ENCODE peak calls at places on chromosomes 6 and 20, in eight cellular contexts. X, Y, B, H, T, F, G and A are unnamed samples.
A peak's percentile ranks its signal among the peaks of the same experiment; 100 is the strongest.

GRCh38 chr6:151502499-151502898 is 8.7 kb downstream of the CCDC170 start:
- DNase-seq in G (no peak), T (peak; percentile 37), Y (no peak), X (no peak), F (peak; percentile 22), H (no peak), B (peak; percentile 50), A (no peak)

GRCh38 chr6:153001767-153002612 is 519 bp downstream of the MTRF1L start:
- DNase-seq in G (no peak), Y (no peak), B (peak; percentile 52), T (peak; percentile 47), H (no peak), F (no peak), X (no peak), A (no peak)

GRCh38 chr6:157954150-157955117 is 27.2 kb upstream of the SYNJ2 start:
- DNase-seq in B (no peak), H (peak; percentile 66), F (no peak), G (no peak), Y (no peak), T (peak; percentile 36), X (no peak), A (peak; percentile 55)

GRCh38 chr20:49608752-49609670 is 41.1 kb upstream of the PTGIS start:
- DNase-seq in F (peak; percentile 33), G (peak; percentile 83), T (peak; percentile 82), B (peak; percentile 37), H (peak; percentile 83), X (peak; percentile 68), Y (no peak), A (peak; percentile 70)

GRCh38 chr6:44177691-44178423 is 19.2 kb downstream of the CAPN11 start:
- DNase-seq in Y (peak; percentile 53), H (no peak), T (peak; percentile 39), G (peak; percentile 93), B (peak; percentile 37), F (no peak), X (peak; percentile 85), A (peak; percentile 91)

GRCh38 chr20:11585752-11586352 is 331.8 kb upstream of the BTBD3 start:
- DNase-seq in B (peak; percentile 12), G (no peak), F (peak; percentile 23), X (no peak), H (no peak), Y (no peak), T (peak; percentile 45), A (no peak)

GRCh38 chr6:129709451-129709908 is 497 bp downstream of the ARHGAP18 start:
- DNase-seq in F (no peak), H (no peak), B (peak; percentile 60), G (peak; percentile 61), X (peak; percentile 34), T (peak; percentile 90), Y (peak; percentile 36), A (no peak)

GRCh38 chr20:64101731-64102621 is 5.4 kb downstream of the NPBWR2 start:
- DNase-seq in F (no peak), H (peak; percentile 74), Y (no peak), X (peak; percentile 49), G (no peak), B (no peak), T (peak; percentile 43), A (peak; percentile 56)

GRCh38 chr6:37298958-37299357 is 41.0 kb upstream of the TMEM217 start:
- DNase-seq in H (no peak), G (no peak), X (no peak), Y (no peak), F (no peak), B (no peak), T (no peak), A (no peak)

GRCh38 chr6:11263185-11263817 is 30.8 kb upstream of the NEDD9 start:
- DNase-seq in B (peak; percentile 88), X (peak; percentile 74), G (peak; percentile 87), Y (peak; percentile 74), H (no peak), T (peak; percentile 29), F (no peak), A (peak; percentile 81)

GRCh38 chr6:93784794-93785757 is 365.7 kb upstream of the EPHA7 start:
- DNase-seq in Y (peak; percentile 24), F (no peak), B (peak; percentile 87), H (no peak), X (no peak), T (peak; percentile 48), G (no peak), A (no peak)

GRCh38 chr6:167748458-167749379 is 78.0 kb upstream of the AFDN start:
- DNase-seq in B (peak; percentile 76), Y (no peak), T (no peak), G (no peak), H (no peak), X (no peak), F (no peak), A (no peak)

GRCh38 chr6:19231878-19232519 is 605.2 kb upstream of the ID4 start:
- DNase-seq in T (no peak), F (no peak), H (no peak), B (no peak), Y (no peak), G (no peak), X (no peak), A (no peak)

GRCh38 chr6:79802657-79803310 is 144.6 kb downstream of the ELOVL4 start:
- DNase-seq in G (no peak), T (no peak), H (no peak), X (no peak), F (no peak), B (no peak), Y (no peak), A (no peak)

GRCh38 chr6:122869437-122870024 is 80.5 kb downstream of the SMPDL3A start:
- DNase-seq in G (no peak), Y (no peak), T (peak; percentile 63), X (no peak), F (peak; percentile 43), B (peak; percentile 60), H (peak; percentile 50), A (no peak)

GRCh38 chr20:21571841-21572690 is 58.2 kb upstream of the NKX2-2 start:
- DNase-seq in Y (no peak), H (no peak), F (no peak), X (no peak), T (peak; percentile 48), B (peak; percentile 1), G (no peak), A (no peak)

GRCh38 chr6:157442296-157442695 is 61.3 kb downstream of the ZDHHC14 start:
- DNase-seq in B (peak; percentile 66), F (no peak), T (peak; percentile 47), Y (no peak), H (no peak), G (no peak), X (no peak), A (no peak)

GRCh38 chr6:624979-625378 is 31.9 kb downstream of the HUS1B start:
- DNase-seq in Y (no peak), G (no peak), B (peak; percentile 68), X (no peak), F (no peak), H (no peak), T (peak; percentile 42), A (no peak)

GRCh38 chr20:50569864-50570836 is 60.0 kb downstream of the PTPN1 start:
- DNase-seq in G (no peak), F (peak; percentile 15), Y (no peak), X (no peak), H (peak; percentile 61), T (peak; percentile 31), B (peak; percentile 61), A (no peak)

GRCh38 chr20:43761396-43762340 is 34.9 kb upstream of the GTSF1L start:
- DNase-seq in B (peak; percentile 81), T (no peak), Y (no peak), H (no peak), F (no peak), G (no peak), X (no peak), A (no peak)

GRCh38 chr20:7497985-7498384 is 442.3 kb downstream of the HAO1 start:
- DNase-seq in Y (no peak), B (peak; percentile 61), X (no peak), F (no peak), G (no peak), H (no peak), T (no peak), A (no peak)

GRCh38 chr20:29298759-29299613 is 1958.5 kb upstream of the DEFB115 start:
- DNase-seq in F (no peak), Y (no peak), B (no peak), H (no peak), T (no peak), X (no peak), G (no peak), A (no peak)
- H3K9me3 ChIP-seq in F (no peaks in the 10 kb centered on the region), Y (no peaks in the 10 kb centered on the region), B (no peaks in the 10 kb centered on the region), H (peaks cover 46% of the 10 kb centered on the region), T (no peaks in the 10 kb centered on the region), X (no peaks in the 10 kb centered on the region), G (no peaks in the 10 kb centered on the region), A (peaks cover 1% of the 10 kb centered on the region)

GRCh38 chr20:59561228-59561605 is 43.1 kb upstream of the PHACTR3 start:
- DNase-seq in G (no peak), X (no peak), F (no peak), T (no peak), B (no peak), H (no peak), Y (no peak), A (no peak)
- H3K9me3 ChIP-seq in G (no peaks in the 10 kb centered on the region), X (no peaks in the 10 kb centered on the region), F (no peaks in the 10 kb centered on the region), T (no peaks in the 10 kb centered on the region), B (no peaks in the 10 kb centered on the region), H (no peaks in the 10 kb centered on the region), Y (no peaks in the 10 kb centered on the region), A (no peaks in the 10 kb centered on the region)

DNA sequence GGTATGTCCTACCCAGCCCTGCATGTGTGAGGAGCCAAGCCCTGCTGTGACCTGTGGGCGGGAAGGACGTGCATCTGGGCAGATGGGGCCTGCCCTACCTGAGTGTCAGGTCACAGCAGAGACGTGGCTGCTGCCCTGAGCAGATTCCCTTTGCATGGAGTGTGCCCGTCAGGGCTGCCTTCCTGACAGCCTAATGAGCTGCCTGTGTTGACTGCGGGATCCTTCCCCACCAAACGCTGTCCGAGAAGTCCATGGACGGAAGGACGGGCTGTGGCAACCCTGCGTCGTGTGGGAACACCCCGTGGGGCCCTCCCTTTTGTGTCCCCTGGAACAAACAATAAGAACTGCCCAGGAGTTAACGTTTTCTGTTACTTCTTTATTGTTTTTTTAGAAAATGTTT is 343.2 kb downstream of the CDH4 start:
- DNase-seq in X (no peak), T (no peak), Y (no peak), F (no peak), H (no peak), G (no peak), B (no peak), A (peak; percentile 57)
- H3K9me3 ChIP-seq in X (no peaks in the 10 kb centered on the region), T (peaks cover 30% of the 10 kb centered on the region), Y (no peaks in the 10 kb centered on the region), F (no peaks in the 10 kb centered on the region), H (peaks cover 15% of the 10 kb centered on the region), G (no peaks in the 10 kb centered on the region), B (peaks cover 37% of the 10 kb centered on the region), A (peaks cover 20% of the 10 kb centered on the region)

DNA sequence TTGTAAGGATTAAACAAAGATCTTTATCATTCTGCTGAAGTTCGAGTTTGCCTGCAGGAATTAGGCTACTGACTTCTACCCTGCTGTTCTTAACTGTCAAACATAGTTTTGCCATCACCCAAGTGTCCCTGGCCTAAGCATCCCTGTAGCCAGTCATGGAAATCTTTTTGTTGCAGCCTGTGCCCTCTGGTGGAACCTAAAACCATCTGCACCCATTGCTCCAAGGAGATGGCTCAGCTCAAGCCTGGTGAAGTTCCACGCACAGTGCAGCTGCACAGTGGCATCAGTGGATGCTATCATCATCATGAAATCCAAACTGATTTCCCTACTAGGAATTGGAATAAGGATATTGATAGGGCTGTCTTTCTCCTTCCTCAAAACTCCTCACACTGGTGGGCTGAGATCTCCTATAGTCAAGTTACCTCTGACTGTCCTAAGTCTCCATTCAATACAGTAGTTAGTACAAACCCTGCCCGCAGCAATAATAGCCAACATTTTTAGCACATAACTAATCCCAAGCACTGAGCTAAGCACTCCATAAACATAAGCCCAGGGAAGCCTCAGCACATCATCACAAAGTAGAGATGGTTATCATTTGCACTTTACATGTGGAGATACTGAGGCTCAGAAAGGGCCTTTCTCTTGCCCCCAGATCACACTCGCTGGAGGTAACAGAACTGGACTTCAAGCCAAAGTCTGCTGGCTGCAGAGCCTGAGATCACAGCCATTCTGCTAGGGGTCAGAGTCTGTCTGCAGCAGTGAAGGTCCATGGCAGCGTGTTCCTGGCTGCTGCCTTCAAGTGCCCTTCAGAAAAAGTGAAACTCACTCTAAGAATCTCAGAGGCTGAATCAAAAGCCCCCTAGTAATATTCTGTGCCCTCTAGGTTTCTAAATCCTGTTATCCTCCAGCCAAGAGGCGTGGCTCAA is 77.2 kb upstream of the MC3R start:
- DNase-seq in F (no peak), B (no peak), G (no peak), Y (no peak), H (no peak), X (no peak), T (peak; percentile 5), A (no peak)
- H3K9me3 ChIP-seq in F (peaks cover 9% of the 10 kb centered on the region), B (no peaks in the 10 kb centered on the region), G (no peaks in the 10 kb centered on the region), Y (no peaks in the 10 kb centered on the region), H (peaks cover 99% of the 10 kb centered on the region), X (no peaks in the 10 kb centered on the region), T (no peaks in the 10 kb centered on the region), A (no peaks in the 10 kb centered on the region)